ENCODE peak calls at places on chromosome 7, in seven cellular contexts. F is GM13977; C is H9; T is CD8-positive, alpha-beta T cell; Y is A673; O is IMR-90; H is HepG2. M is an unnamed sample.

GRCh38 chr7:128155100-128155763 is 85.8 kb upstream of the LEP start:
- DNase-seq in H (no peak), O (no peak), C (peak), T (no peak), F (no peak), Y (no peak), M (no peak)

GRCh38 chr7:77288676-77289320 is 89.2 kb upstream of the FGL2 start:
- DNase-seq in Y (peak), T (no peak), C (no peak), O (peak), F (no peak), H (no peak), M (no peak)

GRCh38 chr7:117669818-117670217 is 190.0 kb downstream of the CFTR start:
- DNase-seq in O (no peak), H (no peak), T (no peak), F (no peak), C (no peak), Y (peak), M (no peak)

GRCh38 chr7:134567368-134567767 is 18.5 kb downstream of the AKR1B15 start:
- DNase-seq in T (no peak), O (no peak), H (no peak), Y (no peak), F (no peak), C (no peak), M (no peak)

GRCh38 chr7:11831727-11832495 is at the start of gene THSD7A:
- DNase-seq in F (peak), C (peak), H (peak), T (no peak), Y (peak), O (peak), M (no peak)

GRCh38 chr7:84688671-84689070 is 494.1 kb upstream of the SEMA3A start:
- DNase-seq in T (no peak), O (peak), F (no peak), C (no peak), Y (peak), H (no peak), M (no peak)

GRCh38 chr7:46058424-46058823 is 137.4 kb upstream of the IGFBP3 start:
- DNase-seq in F (peak), Y (no peak), O (peak), C (no peak), H (no peak), T (no peak), M (no peak)

GRCh38 chr7:3678411-3678810 is 377.4 kb downstream of the SDK1 start:
- DNase-seq in O (no peak), H (no peak), F (no peak), Y (no peak), T (no peak), C (no peak), M (no peak)

GRCh38 chr7:156071612-156072011 is 259.3 kb upstream of the SHH start:
- DNase-seq in O (no peak), F (no peak), H (no peak), C (no peak), Y (no peak), T (no peak), M (no peak)

GRCh38 chr7:5780801-5781496 is 514 bp downstream of the RNF216 start:
- DNase-seq in C (peak), H (no peak), Y (peak), F (peak), T (peak), O (no peak), M (no peak)

GRCh38 chr7:73366127-73366526 is 38.2 kb downstream of the FKBP6 start:
- DNase-seq in H (no peak), O (no peak), Y (no peak), F (no peak), T (no peak), C (no peak), M (no peak)

GRCh38 chr7:11327633-11328032 is 354.0 kb downstream of the PHF14 start:
- DNase-seq in O (no peak), C (no peak), H (no peak), T (no peak), Y (no peak), F (no peak), M (no peak)

DNA sequence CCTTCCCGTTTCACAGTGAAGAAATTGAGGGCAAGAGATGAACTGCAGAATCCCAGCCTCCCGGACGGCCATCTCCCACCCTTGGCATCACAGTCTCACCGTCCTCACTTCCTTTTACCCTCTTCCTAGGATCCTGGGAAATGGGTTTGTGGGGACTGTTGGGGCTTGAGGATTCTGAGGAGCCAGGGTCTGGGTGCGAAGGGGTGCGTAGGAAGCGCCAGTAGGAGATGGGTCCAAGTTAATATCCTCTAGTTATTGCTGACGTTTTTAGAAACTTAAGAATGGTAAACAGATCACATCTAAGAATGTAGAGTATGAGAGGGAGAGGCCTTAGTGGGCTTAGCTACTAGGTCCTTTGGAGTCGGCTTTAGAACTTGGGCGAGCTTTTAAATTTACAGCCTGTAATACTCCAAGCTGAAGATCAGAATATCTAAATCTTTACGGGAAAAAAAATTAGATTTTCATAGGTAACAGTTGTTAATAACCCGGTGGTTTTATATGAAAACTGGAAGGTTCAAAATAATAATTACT is 696 bp downstream of the MALSU1 start:
- DNase-seq in Y (peak), H (peak), O (peak), T (no peak), F (no peak), C (no peak), M (no peak)
- TF ChIP-seq CTCF in Y (no peak), H (no peak), O (no peak), T (no peak), F (no peak), C (no peak), M (no peak)

GRCh38 chr7:28144266-28144665 is 36.3 kb downstream of the JAZF1 start:
- DNase-seq in F (no peak), O (no peak), C (peak), Y (peak), T (no peak), H (no peak), M (no peak)
- TF ChIP-seq CTCF in F (no peak), O (no peak), C (peak), Y (no peak), T (no peak), H (no peak), M (no peak)

GRCh38 chr7:47474937-47475879 is 106.7 kb downstream of the TNS3 start:
- DNase-seq in O (peak), H (peak), T (no peak), C (peak), Y (no peak), F (peak), M (peak)
- TF ChIP-seq CTCF in O (no peak), H (peak), T (no peak), C (no peak), Y (no peak), F (no peak), M (no peak)

GRCh38 chr7:158570449-158571170 is 17.0 kb downstream of the PTPRN2 start:
- DNase-seq in T (no peak), F (no peak), H (no peak), C (no peak), Y (no peak), O (no peak), M (no peak)

GRCh38 chr7:158572000-158572828 is 15.4 kb downstream of the PTPRN2 start:
- DNase-seq in F (no peak), T (no peak), H (peak), O (no peak), C (no peak), Y (peak), M (no peak)

GRCh38 chr7:158573310-158573709 is 14.3 kb downstream of the PTPRN2 start:
- DNase-seq in T (no peak), O (no peak), F (no peak), C (no peak), Y (no peak), H (no peak), M (no peak)

GRCh38 chr7:158576050-158576762 is 11.4 kb downstream of the PTPRN2 start:
- DNase-seq in F (no peak), Y (no peak), O (no peak), C (no peak), H (no peak), T (no peak), M (no peak)

GRCh38 chr7:158574308-158575036 is 13.2 kb downstream of the PTPRN2 start:
- DNase-seq in C (no peak), H (no peak), F (no peak), O (no peak), Y (no peak), T (no peak), M (no peak)
- TF ChIP-seq CTCF in C (no peak), H (no peak), F (no peak), O (no peak), Y (no peak), T (no peak), M (no peak)

GRCh38 chr7:23369100-23369499 is 70.0 kb downstream of the MALSU1 start:
- DNase-seq in T (no peak), C (no peak), Y (no peak), F (no peak), H (no peak), O (no peak), M (no peak)
- TF ChIP-seq CTCF in T (no peak), C (no peak), Y (no peak), F (no peak), H (no peak), O (no peak), M (no peak)

DNA sequence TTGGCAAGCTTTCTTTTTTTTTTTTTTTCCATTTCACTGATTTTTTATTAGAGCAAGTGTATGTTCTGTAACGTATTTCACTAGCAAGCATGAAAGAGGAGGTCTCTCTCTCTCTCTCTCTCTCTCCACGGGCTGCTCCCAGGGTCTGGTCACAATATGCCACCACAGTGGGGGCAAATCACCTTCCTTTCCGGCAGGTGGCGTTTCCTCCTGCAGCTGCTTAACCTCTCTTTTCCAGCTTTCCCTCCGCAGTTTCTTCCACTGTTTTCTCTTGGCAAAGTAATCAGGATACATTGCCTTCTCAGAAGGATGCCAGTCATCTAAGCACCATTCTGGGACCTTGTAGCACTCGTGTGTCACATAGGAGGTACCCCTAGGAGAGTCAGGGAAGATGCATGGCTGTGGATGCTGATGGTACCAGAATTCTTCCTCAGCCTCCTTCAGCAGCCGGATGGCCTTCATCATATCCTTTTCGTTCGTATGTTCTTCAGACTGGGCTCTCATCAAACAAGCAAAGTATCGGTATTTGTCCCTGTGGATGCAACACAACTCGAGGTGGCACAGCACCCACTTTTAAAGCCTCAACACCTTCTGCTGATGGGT is 197.3 kb upstream of the PODXL start:
- DNase-seq in Y (peak), H (peak), F (no peak), C (peak), O (no peak), T (no peak), M (no peak)
- TF ChIP-seq CTCF in Y (peak), H (peak), F (peak), C (peak), O (peak), T (no peak), M (no peak)

DNA sequence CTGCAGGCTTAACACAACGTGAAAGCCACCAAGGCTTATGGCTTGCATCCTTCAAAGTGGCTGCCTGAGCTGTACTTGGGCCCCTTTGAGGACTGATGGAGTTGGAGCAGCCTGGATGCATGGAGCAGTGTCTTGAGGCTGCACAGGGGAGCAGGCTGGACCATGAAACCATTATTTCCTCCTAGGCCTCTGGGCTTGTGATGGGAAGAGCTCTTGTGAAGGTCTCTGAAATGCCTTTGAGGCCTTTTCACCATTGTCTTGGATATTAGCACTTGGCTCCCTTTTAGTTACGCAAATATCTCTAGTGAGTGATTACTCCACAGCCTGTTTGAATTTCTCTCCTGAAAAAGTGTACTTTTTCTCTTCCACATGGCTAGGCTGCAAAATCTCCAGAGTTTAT is 201.2 kb upstream of the NPY start:
- DNase-seq in T (no peak), Y (no peak), H (no peak), C (no peak), O (no peak), F (no peak), M (no peak)
- TF ChIP-seq CTCF in T (no peak), Y (no peak), H (no peak), C (no peak), O (no peak), F (no peak), M (no peak)

GRCh38 chr7:150753826-150754603 is 16.8 kb downstream of the GIMAP5 start:
- DNase-seq in T (no peak), F (peak), H (peak), C (no peak), Y (peak), O (no peak), M (no peak)
- TF ChIP-seq CTCF in T (no peak), F (peak), H (peak), C (peak), Y (peak), O (peak), M (no peak)

GRCh38 chr7:130062246-130062645 is 8.1 kb upstream of the KLHDC10 start:
- DNase-seq in O (no peak), Y (no peak), C (no peak), H (no peak), T (no peak), F (no peak), M (no peak)

GRCh38 chr7:130065500-130066152 is 4.7 kb upstream of the KLHDC10 start:
- DNase-seq in T (no peak), Y (no peak), C (no peak), H (peak), F (no peak), O (peak), M (no peak)

GRCh38 chr7:130063036-130063435 is 7.3 kb upstream of the KLHDC10 start:
- DNase-seq in H (peak), F (no peak), Y (peak), T (peak), C (peak), O (peak), M (peak)
- TF ChIP-seq CTCF in H (peak), F (peak), Y (peak), T (peak), C (peak), O (peak), M (peak)

GRCh38 chr7:20784311-20785210 is 2.1 kb downstream of the SP8 start:
- DNase-seq in Y (no peak), T (no peak), F (peak), H (no peak), O (no peak), C (peak), M (no peak)
- TF ChIP-seq CTCF in Y (peak), T (no peak), F (no peak), H (peak), O (peak), C (peak), M (no peak)